ENCODE peak calls at places on chromosomes 7 and 10, in seven cellular contexts. P is iPS-NIHi11; F is activated T-cell treated with anti-CD3 and anti-CD28 coated beads, Interleukin-2, amount 50 U/mL, for 48 hours; Q is iris pigment epithelial cell; K is EH; I is Calu3; R is stimulated activated CD8-positive, alpha-beta memory T cell treated with anti-CD3 and anti-CD28 coated beads, Interleukin-7, amount 100 ng/mL, for 4 hours. A is an unnamed sample.

GRCh38 chr7:22359156-22359697 is 2.3 kb upstream of the RAPGEF5 start:
- DNase-seq in R (no peak), F (no peak), I (no peak), Q (no peak), K (no peak), P (no peak), A (no peak)

GRCh38 chr7:64310426-64310825 is 3.3 kb upstream of the ZNF736 start:
- DNase-seq in K (no peak), I (no peak), Q (no peak), P (no peak), R (no peak), F (no peak), A (no peak)

GRCh38 chr7:105678811-105679495 is 97.7 kb upstream of the EFCAB10 start:
- DNase-seq in R (no peak), P (no peak), I (no peak), F (peak), Q (peak), K (no peak), A (no peak)

GRCh38 chr7:48158404-48158803 is 12.9 kb upstream of the ABCA13 start:
- DNase-seq in R (no peak), K (peak), F (no peak), Q (peak), P (no peak), I (no peak), A (no peak)

GRCh38 chr10:99372546-99373271 is 43.6 kb downstream of the CNNM1 start:
- DNase-seq in K (peak), P (no peak), R (no peak), F (no peak), Q (peak), I (no peak), A (no peak)

GRCh38 chr7:115274-115911 is 77.0 kb upstream of the FAM20C start:
- DNase-seq in K (peak), Q (peak), P (no peak), F (no peak), R (no peak), I (no peak), A (no peak)

GRCh38 chr10:68146133-68146532 is 36.8 kb downstream of the MYPN start:
- DNase-seq in Q (no peak), K (no peak), R (no peak), F (no peak), P (no peak), I (no peak), A (no peak)

GRCh38 chr7:129433823-129434171 is 435 bp upstream of the STRIP2 start:
- DNase-seq in P (peak), R (no peak), K (peak), F (no peak), Q (no peak), I (peak), A (no peak)

GRCh38 chr10:61068471-61068870 is 124.5 kb upstream of the RHOBTB1 start:
- DNase-seq in K (peak), Q (peak), F (no peak), R (no peak), I (no peak), P (no peak), A (no peak)

GRCh38 chr10:100022403-100022802 is 12.7 kb upstream of the DNMBP start:
- DNase-seq in P (no peak), Q (peak), K (peak), F (no peak), R (no peak), I (no peak), A (no peak)

GRCh38 chr10:125154529-125154928 is 5.8 kb downstream of the CTBP2 start:
- DNase-seq in P (no peak), R (no peak), I (no peak), F (no peak), Q (peak), K (no peak), A (no peak)

A was measured in immature natural killer cell.